ENCODE peak calls at places on chromosomes 2 and 18, in four cellular contexts. V is GM23248, G is endothelial cell of umbilical vein, I is PC-9. B is an unnamed sample.
A peak's percentile ranks its signal among the peaks of the same experiment; 100 is the strongest.

GRCh38 chr2:47035615-47036488 is 119.3 kb downstream of the STPG4 start:
- DNase-seq in G (no peak), V (no peak), I (no peak), B (no peak)

GRCh38 chr18:12397793-12398192 is 9.9 kb upstream of the PRELID3A start:
- DNase-seq in G (no peak), V (no peak), I (no peak), B (no peak)

GRCh38 chr2:42800981-42801380 is 8.6 kb upstream of the HAAO start:
- DNase-seq in G (no peak), V (no peak), I (no peak), B (no peak)

GRCh38 chr2:88841224-88841929 is 149.9 kb downstream of the RPIA start:
- DNase-seq in I (no peak), V (no peak), G (no peak), B (no peak)

GRCh38 chr2:121694398-121695178 is 42.1 kb downstream of the NIFK start:
- DNase-seq in V (peak; percentile 62), G (no peak), I (no peak), B (no peak)

GRCh38 chr2:18829331-18829902 is 240.0 kb upstream of the NT5C1B start:
- DNase-seq in V (peak; percentile 85), I (peak; percentile 99), G (peak; percentile 5), B (no peak)

GRCh38 chr2:12106440-12107080 is 360.1 kb downstream of the LPIN1 start:
- DNase-seq in G (peak; percentile 40), I (peak; percentile 84), V (peak; percentile 99), B (no peak)

GRCh38 chr2:67012165-67012564 is 385.0 kb upstream of the ETAA1 start:
- DNase-seq in I (no peak), V (no peak), G (no peak), B (no peak)

GRCh38 chr2:119520696-119521436 is 3.4 kb downstream of the SCTR start:
- DNase-seq in G (no peak), V (no peak), I (no peak), B (no peak)

GRCh38 chr2:68889500-68889899 is 18.3 kb upstream of the BMP10 start:
- DNase-seq in I (no peak), G (no peak), V (no peak), B (no peak)

GRCh38 chr18:45745817-45746461 is 22.0 kb downstream of the SLC14A1 start:
- DNase-seq in G (peak; percentile 60), V (no peak), I (no peak), B (no peak)

GRCh38 chr2:222651721-222652420 is 4.0 kb downstream of the FARSB start:
- DNase-seq in G (no peak), I (no peak), V (peak; percentile 80), B (peak; percentile 77)

GRCh38 chr2:85935746-85936208 is 47.0 kb upstream of the ST3GAL5 start:
- DNase-seq in I (peak; percentile 97), V (peak; percentile 82), G (peak; percentile 44), B (no peak)

GRCh38 chr2:38120829-38121228 is 44.9 kb upstream of the CYP1B1 start:
- DNase-seq in I (no peak), G (no peak), V (no peak), B (no peak)

GRCh38 chr18:74604774-74605173 is 7.1 kb downstream of the ZNF407 start:
- DNase-seq in V (peak; percentile 38), I (no peak), G (no peak), B (no peak)

GRCh38 chr2:205755923-205756322 is 73.6 kb downstream of the NRP2 start:
- DNase-seq in V (peak; percentile 21), I (no peak), G (no peak), B (no peak)

GRCh38 chr2:107062173-107062572 is 176.2 kb upstream of the ST6GAL2 start:
- DNase-seq in V (no peak), I (no peak), G (no peak), B (no peak)

GRCh38 chr2:122634261-122634660 is 878.8 kb downstream of the TSN start:
- DNase-seq in I (no peak), G (no peak), V (peak; percentile 91), B (no peak)

GRCh38 chr2:127358044-127358443 is 29.7 kb downstream of the MAP3K2 start:
- DNase-seq in I (no peak), V (no peak), G (no peak), B (no peak)

GRCh38 chr18:33924576-33924975 is 300.1 kb downstream of the NOL4 start:
- DNase-seq in G (no peak), I (no peak), V (no peak), B (no peak)

GRCh38 chr2:192267484-192267883 is 72.8 kb upstream of the TMEFF2 start:
- DNase-seq in I (no peak), G (peak; percentile 85), V (peak; percentile 88), B (peak; percentile 79)

GRCh38 chr2:158893057-158893456 is 75.4 kb upstream of the TANC1 start:
- DNase-seq in I (no peak), V (peak; percentile 76), G (no peak), B (no peak)

GRCh38 chr2:64626963-64627760 is 26.6 kb downstream of the SERTAD2 start:
- DNase-seq in G (peak; percentile 35), I (no peak), V (no peak), B (no peak)

GRCh38 chr2:11750917-11751316 is 4.5 kb downstream of the LPIN1 start:
- DNase-seq in V (no peak), I (peak; percentile 79), G (no peak), B (no peak)

GRCh38 chr2:29004755-29005154 is 23.7 kb downstream of the TOGARAM2 start:
- DNase-seq in G (no peak), I (no peak), V (no peak), B (no peak)

GRCh38 chr2:237223208-237223861 is 137.6 kb downstream of the COPS8 start:
- DNase-seq in G (peak; percentile 12), V (peak; percentile 97), I (peak; percentile 71), B (no peak)

GRCh38 chr2:152453129-152453642 is 118.2 kb downstream of the FMNL2 start:
- DNase-seq in V (no peak), G (no peak), I (no peak), B (no peak)

DNA sequence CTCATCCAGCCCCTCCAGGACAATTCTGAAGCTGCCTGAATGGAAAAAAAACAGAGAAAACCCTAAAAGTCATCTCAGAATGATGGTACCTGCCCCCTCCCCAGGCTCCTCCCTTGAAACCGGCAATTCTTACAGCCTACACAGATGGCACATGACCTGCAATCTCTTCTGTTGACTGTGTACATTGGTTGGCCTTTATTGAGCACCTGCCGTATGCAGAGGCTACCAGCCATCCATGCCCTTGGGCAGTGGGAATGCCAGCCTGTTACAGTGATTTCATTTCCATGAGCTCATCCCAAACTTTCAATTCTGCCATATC is 57.1 kb downstream of the EMX1 start:
- DNase-seq in G (no peak), V (no peak), I (no peak), B (no peak)
- H3K9me3 ChIP-seq in G (no peaks in the 10 kb centered on the region), V (no peaks in the 10 kb centered on the region), I (no peaks in the 10 kb centered on the region), B (no peaks in the 10 kb centered on the region)

GRCh38 chr2:113126845-113127645 is at the start of gene IL1RN:
- DNase-seq in I (no peak), V (no peak), G (no peak), B (no peak)

GRCh38 chr2:113127646-113128385 is 418 bp downstream of the IL1RN start:
- DNase-seq in I (no peak), G (no peak), V (no peak), B (no peak)

GRCh38 chr2:113128386-113128664 is 927 bp downstream of the IL1RN start:
- DNase-seq in V (no peak), G (no peak), I (no peak), B (no peak)

GRCh38 chr2:113131343-113131933 is 4.0 kb downstream of the IL1RN start:
- DNase-seq in G (no peak), V (no peak), I (no peak), B (no peak)

GRCh38 chr2:113129519-113130078 is 2.2 kb downstream of the IL1RN start:
- DNase-seq in I (no peak), V (no peak), G (no peak), B (no peak)
- TF ChIP-seq EZH2 in I (no peak), V (no peak), G (no peak), B (no peak)

GRCh38 chr2:156327835-156328401 is 4.6 kb downstream of the NR4A2 start:
- DNase-seq in V (no peak), I (no peak), G (no peak), B (no peak)
- H3K4me3 ChIP-seq in V (no peak overlapping the region), I (no peak overlapping the region), G (no peak overlapping the region), B (no peak overlapping the region)

GRCh38 chr18:72555101-72555500 is 11.0 kb upstream of the CBLN2 start:
- DNase-seq in G (no peak), V (peak; percentile 11), I (no peak), B (no peak)

GRCh38 chr18:72555983-72556382 is 11.8 kb upstream of the CBLN2 start:
- DNase-seq in I (no peak), G (no peak), V (no peak), B (no peak)
- H3K9me3 ChIP-seq in I (no peaks in the 10 kb centered on the region), G (no peaks in the 10 kb centered on the region), V (no peaks in the 10 kb centered on the region), B (no peaks in the 10 kb centered on the region)

GRCh38 chr18:63317556-63317946 is 2.0 kb downstream of the BCL2 start:
- DNase-seq in I (no peak), V (no peak), G (no peak), B (no peak)

GRCh38 chr18:63319383-63320040 is at the start of gene BCL2:
- DNase-seq in V (peak; percentile 67), I (no peak), G (peak; percentile 41), B (no peak)

GRCh38 chr18:63317982-63318881 is 1.3 kb downstream of the BCL2 start:
- DNase-seq in I (no peak), V (peak; percentile 47), G (no peak), B (no peak)

GRCh38 chr18:63320041-63320689 is 596 bp upstream of the BCL2 start:
- DNase-seq in I (peak; percentile 71), V (peak; percentile 83), G (peak; percentile 71), B (no peak)

DNA sequence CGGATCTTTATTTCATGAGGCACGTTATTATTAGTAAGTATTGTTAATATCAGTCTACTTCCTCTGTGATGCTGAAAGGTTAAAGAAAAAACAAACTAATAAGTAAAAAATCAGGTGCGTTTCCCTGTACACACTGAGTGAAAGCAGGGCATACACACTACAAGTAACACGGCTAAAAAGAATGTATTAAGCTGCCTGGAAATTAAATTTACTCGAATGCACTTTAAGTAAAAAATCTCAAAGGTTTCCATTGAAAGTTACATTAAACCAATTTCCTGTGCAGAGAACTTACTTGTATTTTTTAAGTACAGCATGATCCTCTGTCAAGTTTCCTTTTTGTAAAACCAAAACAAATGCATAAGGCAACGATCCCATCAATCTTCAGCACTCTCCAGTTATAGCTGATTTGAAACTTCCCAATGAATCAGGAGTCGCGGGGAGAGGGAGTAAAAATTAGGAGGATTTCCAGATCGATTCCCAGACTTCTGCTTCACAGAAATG is 637 bp downstream of the BCL2 start:
- DNase-seq in G (peak; percentile 31), V (no peak), I (no peak), B (no peak)
- TF ChIP-seq EZH2 in G (no peak), V (no peak), I (no peak), B (no peak)

GRCh38 chr2:160199683-160200389 is at the start of gene ITGB6:
- DNase-seq in I (peak; percentile 67), V (no peak), G (no peak), B (no peak)
- H3K4me3 ChIP-seq in I (peak within 1 kb of the TSS; percentile 68), V (no peak within 1 kb of the TSS), G (no peak within 1 kb of the TSS), B (no peak within 1 kb of the TSS)